ENCODE peak calls at places on chromosomes 7 and 10, in four cellular contexts. One of them, this sample, is unnamed.

GRCh38 chr7:98294798-98295382 is 13.4 kb downstream of the BRI3 start:
- DNase-seq in occipital lobe: no peak
- DNase-seq in GM10248: peak
- DNase-seq in NCI-H2081: peak
- DNase-seq in this sample: no peak

GRCh38 chr10:126842836-126843235 is 62.4 kb upstream of the DOCK1 start:
- DNase-seq in occipital lobe: no peak
- DNase-seq in NCI-H2081: peak
- DNase-seq in GM10248: no peak
- DNase-seq in this sample: no peak

GRCh38 chr10:30870926-30871325 is 160.7 kb downstream of the ZNF438 start:
- DNase-seq in NCI-H2081: no peak
- DNase-seq in GM10248: no peak
- DNase-seq in occipital lobe: no peak
- DNase-seq in this sample: peak

GRCh38 chr10:66746711-66747110 is 179.1 kb upstream of the LRRTM3 start:
- DNase-seq in NCI-H2081: no peak
- DNase-seq in occipital lobe: no peak
- DNase-seq in GM10248: no peak
- DNase-seq in this sample: peak

GRCh38 chr7:158992759-158993158 is 136.4 kb downstream of the DYNC2I1 start:
- DNase-seq in GM10248: no peak
- DNase-seq in occipital lobe: no peak
- DNase-seq in NCI-H2081: no peak
- DNase-seq in this sample: no peak

GRCh38 chr10:104293021-104293420 is 24.0 kb downstream of the GSTO2 start:
- DNase-seq in NCI-H2081: no peak
- DNase-seq in GM10248: no peak
- DNase-seq in occipital lobe: no peak
- DNase-seq in this sample: peak

GRCh38 chr10:66835400-66835799 is 90.4 kb upstream of the LRRTM3 start:
- DNase-seq in GM10248: no peak
- DNase-seq in NCI-H2081: no peak
- DNase-seq in occipital lobe: no peak
- DNase-seq in this sample: no peak

GRCh38 chr7:79778786-79779382 is 325.4 kb upstream of the MAGI2 start:
- DNase-seq in NCI-H2081: no peak
- DNase-seq in GM10248: no peak
- DNase-seq in occipital lobe: no peak
- DNase-seq in this sample: peak

GRCh38 chr10:11823989-11824346 is 812 bp downstream of the PROSER2 start:
- DNase-seq in GM10248: no peak
- DNase-seq in occipital lobe: no peak
- DNase-seq in NCI-H2081: no peak
- DNase-seq in this sample: peak

GRCh38 chr10:70940834-70941568 is 52.6 kb upstream of the PCBD1 start:
- DNase-seq in GM10248: no peak
- DNase-seq in occipital lobe: no peak
- DNase-seq in NCI-H2081: no peak
- DNase-seq in this sample: peak

GRCh38 chr10:107163904-107164861 is at the start of gene SORCS1:
- DNase-seq in occipital lobe: no peak
- DNase-seq in GM10248: no peak
- DNase-seq in NCI-H2081: no peak
- DNase-seq in this sample: no peak

GRCh38 chr7:94001396-94001795 is 2.8 kb downstream of the BET1 start:
- DNase-seq in occipital lobe: no peak
- DNase-seq in GM10248: no peak
- DNase-seq in NCI-H2081: no peak
- DNase-seq in this sample: peak

GRCh38 chr10:110563132-110563531 is 4.4 kb upstream of the SMC3 start:
- DNase-seq in NCI-H2081: no peak
- DNase-seq in GM10248: no peak
- DNase-seq in occipital lobe: no peak
- DNase-seq in this sample: no peak

GRCh38 chr7:114835303-114835702 is 86.6 kb upstream of the MDFIC start:
- DNase-seq in NCI-H2081: no peak
- DNase-seq in occipital lobe: no peak
- DNase-seq in GM10248: no peak
- DNase-seq in this sample: no peak

GRCh38 chr7:134701272-134701671 is 54.6 kb downstream of the BPGM start:
- DNase-seq in GM10248: peak
- DNase-seq in occipital lobe: no peak
- DNase-seq in NCI-H2081: no peak
- DNase-seq in this sample: no peak

GRCh38 chr10:104406715-104407517 is 53.3 kb downstream of the CFAP58 start:
- DNase-seq in NCI-H2081: no peak
- DNase-seq in occipital lobe: no peak
- DNase-seq in GM10248: no peak
- DNase-seq in this sample: peak

GRCh38 chr10:109939253-109939961 is 16.1 kb upstream of the XPNPEP1 start:
- DNase-seq in NCI-H2081: no peak
- DNase-seq in occipital lobe: no peak
- DNase-seq in GM10248: no peak
- DNase-seq in this sample: peak

GRCh38 chr10:102016416-102016815 is 39.6 kb downstream of the ARMH3 start:
- DNase-seq in NCI-H2081: no peak
- DNase-seq in occipital lobe: no peak
- DNase-seq in GM10248: no peak
- DNase-seq in this sample: no peak

GRCh38 chr7:16066805-16067459 is 354.4 kb downstream of the CRPPA start:
- DNase-seq in GM10248: no peak
- DNase-seq in occipital lobe: no peak
- DNase-seq in NCI-H2081: no peak
- DNase-seq in this sample: no peak

GRCh38 chr7:142112086-142112485 is 568 bp downstream of the MGAM2 start:
- DNase-seq in NCI-H2081: no peak
- DNase-seq in GM10248: no peak
- DNase-seq in occipital lobe: no peak
- DNase-seq in this sample: no peak

GRCh38 chr7:116569737-116570136 is 44.9 kb downstream of the CAV1 start:
- DNase-seq in occipital lobe: no peak
- DNase-seq in GM10248: no peak
- DNase-seq in NCI-H2081: no peak
- DNase-seq in this sample: peak

GRCh38 chr10:58081353-58081752 is 186.3 kb downstream of the IPMK start:
- DNase-seq in NCI-H2081: no peak
- DNase-seq in GM10248: no peak
- DNase-seq in occipital lobe: no peak
- DNase-seq in this sample: peak

GRCh38 chr10:26242752-26243151 is 26.2 kb downstream of the GAD2 start:
- DNase-seq in occipital lobe: no peak
- DNase-seq in NCI-H2081: peak
- DNase-seq in GM10248: no peak
- DNase-seq in this sample: no peak

GRCh38 chr10:62373995-62374861 is at the start of gene ZNF365:
- DNase-seq in NCI-H2081: peak
- DNase-seq in occipital lobe: peak
- DNase-seq in GM10248: peak
- DNase-seq in this sample: peak

GRCh38 chr10:34049887-34050286 is 715.4 kb upstream of the NRP1 start:
- DNase-seq in NCI-H2081: no peak
- DNase-seq in GM10248: no peak
- DNase-seq in occipital lobe: no peak
- DNase-seq in this sample: peak

GRCh38 chr7:135771961-135772638 is 23.5 kb upstream of the FAM180A start:
- DNase-seq in NCI-H2081: no peak
- DNase-seq in occipital lobe: no peak
- DNase-seq in GM10248: no peak
- DNase-seq in this sample: peak

GRCh38 chr10:49036638-49037037 is 78.7 kb downstream of the VSTM4 start:
- DNase-seq in GM10248: no peak
- DNase-seq in occipital lobe: no peak
- DNase-seq in NCI-H2081: no peak
- DNase-seq in this sample: no peak